ENCODE peak calls at places on chromosomes 4 and X, in nine cellular contexts. One of them, this sample, is unnamed.

GRCh38 chr4:173446416-173446815 is 47.5 kb upstream of the SCRG1 start:
- DNase-seq in T-helper 1 cell: no peak
- DNase-seq in glutamatergic neuron: no peak
- DNase-seq in HCEC 1CT: no peak
- DNase-seq in adrenal gland: no peak
- DNase-seq in SW480: no peak
- DNase-seq in T-helper 17 cell: no peak
- DNase-seq in activated gamma-delta T cell treated with Interleukin-2 at 50 U/mL for 16 hours: no peak
- DNase-seq in T-helper 2 cell: no peak
- DNase-seq in this sample: no peak

GRCh38 chr4:95124906-95125504 is 367.2 kb downstream of the BMPR1B start:
- DNase-seq in glutamatergic neuron: no peak
- DNase-seq in HCEC 1CT: peak; percentile 61
- DNase-seq in T-helper 17 cell: no peak
- DNase-seq in SW480: peak; percentile 34
- DNase-seq in T-helper 1 cell: no peak
- DNase-seq in activated gamma-delta T cell treated with Interleukin-2 at 50 U/mL for 16 hours: no peak
- DNase-seq in adrenal gland: no peak
- DNase-seq in T-helper 2 cell: peak; percentile 14
- DNase-seq in this sample: no peak

GRCh38 chrX:79081895-79082512 is 62.5 kb upstream of the GPR174 start:
- DNase-seq in T-helper 1 cell: no peak
- DNase-seq in HCEC 1CT: peak; percentile 13
- DNase-seq in T-helper 17 cell: no peak
- DNase-seq in T-helper 2 cell: peak; percentile 76
- DNase-seq in glutamatergic neuron: no peak
- DNase-seq in activated gamma-delta T cell treated with Interleukin-2 at 50 U/mL for 16 hours: peak; percentile 27
- DNase-seq in adrenal gland: no peak
- DNase-seq in SW480: peak; percentile 32
- DNase-seq in this sample: peak; percentile 31

GRCh38 chr4:171813195-171813955 is at the start of gene GALNTL6:
- DNase-seq in adrenal gland: no peak
- DNase-seq in glutamatergic neuron: peak; percentile 60
- DNase-seq in SW480: no peak
- DNase-seq in T-helper 17 cell: no peak
- DNase-seq in activated gamma-delta T cell treated with Interleukin-2 at 50 U/mL for 16 hours: no peak
- DNase-seq in HCEC 1CT: no peak
- DNase-seq in T-helper 2 cell: no peak
- DNase-seq in T-helper 1 cell: no peak
- DNase-seq in this sample: no peak

GRCh38 chrX:43469391-43470054 is 186.6 kb upstream of the MAOA start:
- DNase-seq in glutamatergic neuron: no peak
- DNase-seq in SW480: no peak
- DNase-seq in activated gamma-delta T cell treated with Interleukin-2 at 50 U/mL for 16 hours: no peak
- DNase-seq in HCEC 1CT: no peak
- DNase-seq in T-helper 2 cell: peak; percentile 16
- DNase-seq in T-helper 1 cell: no peak
- DNase-seq in adrenal gland: no peak
- DNase-seq in T-helper 17 cell: no peak
- DNase-seq in this sample: no peak

GRCh38 chrX:38898261-38898660 is 97.0 kb downstream of the MID1IP1 start:
- DNase-seq in activated gamma-delta T cell treated with Interleukin-2 at 50 U/mL for 16 hours: no peak
- DNase-seq in SW480: no peak
- DNase-seq in HCEC 1CT: no peak
- DNase-seq in glutamatergic neuron: no peak
- DNase-seq in adrenal gland: no peak
- DNase-seq in T-helper 2 cell: no peak
- DNase-seq in T-helper 17 cell: no peak
- DNase-seq in T-helper 1 cell: no peak
- DNase-seq in this sample: peak; percentile 10

GRCh38 chr4:159608434-159608833 is 505.6 kb downstream of the RAPGEF2 start:
- DNase-seq in T-helper 2 cell: no peak
- DNase-seq in activated gamma-delta T cell treated with Interleukin-2 at 50 U/mL for 16 hours: no peak
- DNase-seq in T-helper 17 cell: no peak
- DNase-seq in SW480: peak; percentile 54
- DNase-seq in glutamatergic neuron: no peak
- DNase-seq in HCEC 1CT: no peak
- DNase-seq in T-helper 1 cell: no peak
- DNase-seq in adrenal gland: no peak
- DNase-seq in this sample: no peak

GRCh38 chr4:7918981-7919380 is 20.7 kb downstream of the AFAP1 start:
- DNase-seq in T-helper 2 cell: no peak
- DNase-seq in SW480: no peak
- DNase-seq in T-helper 17 cell: no peak
- DNase-seq in HCEC 1CT: no peak
- DNase-seq in T-helper 1 cell: no peak
- DNase-seq in adrenal gland: no peak
- DNase-seq in glutamatergic neuron: no peak
- DNase-seq in activated gamma-delta T cell treated with Interleukin-2 at 50 U/mL for 16 hours: no peak
- DNase-seq in this sample: no peak

GRCh38 chrX:153657161-153657560 is 10.2 kb downstream of the DUSP9 start:
- DNase-seq in SW480: no peak
- DNase-seq in activated gamma-delta T cell treated with Interleukin-2 at 50 U/mL for 16 hours: no peak
- DNase-seq in HCEC 1CT: no peak
- DNase-seq in T-helper 17 cell: no peak
- DNase-seq in adrenal gland: no peak
- DNase-seq in T-helper 1 cell: no peak
- DNase-seq in glutamatergic neuron: no peak
- DNase-seq in T-helper 2 cell: no peak
- DNase-seq in this sample: no peak

GRCh38 chr4:94406668-94407437 is 44.9 kb upstream of the PDLIM5 start:
- DNase-seq in T-helper 17 cell: peak; percentile 20
- DNase-seq in T-helper 2 cell: peak; percentile 77
- DNase-seq in adrenal gland: peak; percentile 94
- DNase-seq in T-helper 1 cell: peak; percentile 31
- DNase-seq in activated gamma-delta T cell treated with Interleukin-2 at 50 U/mL for 16 hours: peak; percentile 55
- DNase-seq in HCEC 1CT: peak; percentile 67
- DNase-seq in SW480: peak; percentile 73
- DNase-seq in glutamatergic neuron: peak; percentile 52
- DNase-seq in this sample: peak; percentile 85

GRCh38 chr4:185128272-185129119 is 14.6 kb upstream of the SLC25A4 start:
- DNase-seq in SW480: peak; percentile 23
- DNase-seq in T-helper 17 cell: peak; percentile 18
- DNase-seq in glutamatergic neuron: peak; percentile 52
- DNase-seq in HCEC 1CT: no peak
- DNase-seq in adrenal gland: no peak
- DNase-seq in activated gamma-delta T cell treated with Interleukin-2 at 50 U/mL for 16 hours: peak; percentile 9
- DNase-seq in T-helper 2 cell: peak; percentile 21
- DNase-seq in T-helper 1 cell: no peak
- DNase-seq in this sample: no peak

GRCh38 chrX:151830911-151831310 is 81.8 kb upstream of the MAGEA4 start:
- DNase-seq in activated gamma-delta T cell treated with Interleukin-2 at 50 U/mL for 16 hours: no peak
- DNase-seq in T-helper 17 cell: no peak
- DNase-seq in HCEC 1CT: no peak
- DNase-seq in T-helper 1 cell: no peak
- DNase-seq in SW480: no peak
- DNase-seq in adrenal gland: no peak
- DNase-seq in T-helper 2 cell: no peak
- DNase-seq in glutamatergic neuron: no peak
- DNase-seq in this sample: no peak

GRCh38 chr4:3251691-3252479 is 2.9 kb downstream of the MSANTD1 start:
- DNase-seq in HCEC 1CT: no peak
- DNase-seq in T-helper 17 cell: peak; percentile 4
- DNase-seq in glutamatergic neuron: peak; percentile 4
- DNase-seq in SW480: no peak
- DNase-seq in activated gamma-delta T cell treated with Interleukin-2 at 50 U/mL for 16 hours: peak; percentile 2
- DNase-seq in T-helper 1 cell: no peak
- DNase-seq in T-helper 2 cell: no peak
- DNase-seq in adrenal gland: no peak
- DNase-seq in this sample: no peak

GRCh38 chrX:138791551-138791950 is 80.0 kb upstream of the FGF13 start:
- DNase-seq in activated gamma-delta T cell treated with Interleukin-2 at 50 U/mL for 16 hours: no peak
- DNase-seq in glutamatergic neuron: no peak
- DNase-seq in HCEC 1CT: no peak
- DNase-seq in T-helper 1 cell: no peak
- DNase-seq in T-helper 17 cell: no peak
- DNase-seq in T-helper 2 cell: no peak
- DNase-seq in SW480: no peak
- DNase-seq in adrenal gland: no peak
- DNase-seq in this sample: no peak

GRCh38 chrX:105658136-105658535 is 164.2 kb upstream of the NRK start:
- DNase-seq in HCEC 1CT: peak; percentile 81
- DNase-seq in T-helper 1 cell: no peak
- DNase-seq in SW480: no peak
- DNase-seq in T-helper 17 cell: no peak
- DNase-seq in glutamatergic neuron: no peak
- DNase-seq in T-helper 2 cell: no peak
- DNase-seq in activated gamma-delta T cell treated with Interleukin-2 at 50 U/mL for 16 hours: no peak
- DNase-seq in adrenal gland: no peak
- DNase-seq in this sample: no peak

GRCh38 chrX:14546190-14546589 is 16.9 kb downstream of the GLRA2 start:
- DNase-seq in SW480: no peak
- DNase-seq in glutamatergic neuron: no peak
- DNase-seq in T-helper 1 cell: no peak
- DNase-seq in T-helper 17 cell: no peak
- DNase-seq in adrenal gland: no peak
- DNase-seq in activated gamma-delta T cell treated with Interleukin-2 at 50 U/mL for 16 hours: no peak
- DNase-seq in HCEC 1CT: no peak
- DNase-seq in T-helper 2 cell: no peak
- DNase-seq in this sample: no peak

GRCh38 chrX:101803451-101803850 is 128.4 kb downstream of the ZMAT1 start:
- DNase-seq in SW480: no peak
- DNase-seq in T-helper 17 cell: no peak
- DNase-seq in adrenal gland: no peak
- DNase-seq in T-helper 2 cell: peak; percentile 8
- DNase-seq in glutamatergic neuron: no peak
- DNase-seq in activated gamma-delta T cell treated with Interleukin-2 at 50 U/mL for 16 hours: no peak
- DNase-seq in HCEC 1CT: no peak
- DNase-seq in T-helper 1 cell: no peak
- DNase-seq in this sample: peak; percentile 1

GRCh38 chr4:89140168-89140759 is 28.9 kb downstream of the TIGD2 start:
- DNase-seq in glutamatergic neuron: no peak
- DNase-seq in SW480: no peak
- DNase-seq in HCEC 1CT: peak; percentile 4
- DNase-seq in T-helper 2 cell: no peak
- DNase-seq in T-helper 17 cell: no peak
- DNase-seq in activated gamma-delta T cell treated with Interleukin-2 at 50 U/mL for 16 hours: no peak
- DNase-seq in adrenal gland: peak; percentile 63
- DNase-seq in T-helper 1 cell: no peak
- DNase-seq in this sample: no peak

This sample was measured in AML-193.